ENCODE peak calls at places on chromosomes 13 and 19, in nine cellular contexts. R is NCI-H187 treated with DMSO at 0.1 percent for 48 hours, B is kidney, A is lower lobe of right lung, Q is cardiac fibroblast, W is endodermal cell, C is progenitor cell of endocrine pancreas, T is T47D, P is colonic mucosa. D is an unnamed sample.

GRCh38 chr19:38321646-38322323 is 2.1 kb downstream of the KCNK6 start:
- DNase-seq in R (no peak), B (no peak), A (no peak), Q (peak; percentile 96), W (no peak), C (no peak), T (no peak), P (no peak), D (peak; percentile 96)

GRCh38 chr13:106100261-106100919 is 435.1 kb downstream of the EFNB2 start:
- DNase-seq in R (no peak), B (no peak), A (no peak), Q (no peak), W (peak; percentile 93), C (no peak), T (no peak), P (peak; percentile 91), D (peak; percentile 17)

GRCh38 chr19:52991484-52991883 is 22.2 kb upstream of the ERVV-1 start:
- DNase-seq in R (no peak), B (no peak), A (no peak), Q (peak; percentile 46), W (no peak), C (no peak), T (no peak), P (no peak), D (no peak)

GRCh38 chr13:89695343-89696257 is 1651.9 kb upstream of the MIR17HG start:
- DNase-seq in R (peak; percentile 26), B (no peak), A (no peak), Q (peak; percentile 63), W (peak; percentile 88), C (peak; percentile 42), T (peak; percentile 6), P (peak; percentile 24), D (peak; percentile 60)

GRCh38 chr13:44902793-44903192 is 86.5 kb downstream of the NUFIP1 start:
- DNase-seq in R (no peak), B (no peak), A (no peak), Q (no peak), W (no peak), C (no peak), T (no peak), P (no peak), D (no peak)

GRCh38 chr13:111343186-111343805 is 22.9 kb downstream of the TEX29 start:
- DNase-seq in R (no peak), B (peak; percentile 33), A (no peak), Q (no peak), W (no peak), C (no peak), T (no peak), P (no peak), D (no peak)

GRCh38 chr19:33403221-33403972 is 29.9 kb downstream of the CEBPG start:
- DNase-seq in R (no peak), B (peak; percentile 48), A (peak; percentile 71), Q (no peak), W (no peak), C (no peak), T (no peak), P (no peak), D (no peak)

GRCh38 chr19:16904599-16904998 is 15.8 kb downstream of the F2RL3 start:
- DNase-seq in R (no peak), B (no peak), A (no peak), Q (no peak), W (no peak), C (no peak), T (no peak), P (no peak), D (no peak)

GRCh38 chr13:27018882-27019281 is 152.7 kb downstream of the USP12 start:
- DNase-seq in R (no peak), B (no peak), A (no peak), Q (no peak), W (peak; percentile 52), C (no peak), T (no peak), P (no peak), D (no peak)

GRCh38 chr13:26503826-26504594 is 53.5 kb upstream of the WASF3 start:
- DNase-seq in R (no peak), B (no peak), A (no peak), Q (no peak), W (no peak), C (no peak), T (no peak), P (no peak), D (no peak)

GRCh38 chr19:29771708-29772415 is 39.9 kb upstream of the CCNE1 start:
- DNase-seq in R (no peak), B (no peak), A (no peak), Q (peak; percentile 61), W (peak; percentile 92), C (peak; percentile 58), T (peak; percentile 74), P (peak; percentile 33), D (peak; percentile 77)

GRCh38 chr19:36014029-36014924 is at the start of gene ALKBH6:
- DNase-seq in R (peak; percentile 100), B (peak; percentile 100), A (peak; percentile 100), Q (peak; percentile 99), W (peak; percentile 99), C (peak; percentile 97), T (peak; percentile 96), P (peak; percentile 99), D (peak; percentile 100)

GRCh38 chr19:55672418-55672817 is 2.6 kb upstream of the EPN1 start:
- DNase-seq in R (no peak), B (peak; percentile 33), A (no peak), Q (no peak), W (no peak), C (no peak), T (no peak), P (no peak), D (peak; percentile 50)

GRCh38 chr19:39542198-39542597 is 2.2 kb upstream of the EID2 start:
- DNase-seq in R (no peak), B (no peak), A (no peak), Q (peak; percentile 8), W (peak; percentile 62), C (no peak), T (no peak), P (no peak), D (peak; percentile 15)

GRCh38 chr13:98507060-98507797 is 69.7 kb downstream of the STK24 start:
- DNase-seq in R (peak; percentile 79), B (peak; percentile 92), A (peak; percentile 73), Q (peak; percentile 79), W (peak; percentile 90), C (no peak), T (no peak), P (peak; percentile 69), D (peak; percentile 86)

GRCh38 chr19:6588508-6589345 is 2.2 kb downstream of the CD70 start:
- DNase-seq in R (no peak), B (no peak), A (no peak), Q (no peak), W (no peak), C (no peak), T (no peak), P (no peak), D (no peak)

D was measured in cardiac muscle cell.